ENCODE peak calls at places on chromosomes 1 and 21, in five cellular contexts. Z is K562, B is H1, G is GM12878, D is HepG2. T is an unnamed sample. For H3K4me1, the result is how much of the 10 kb centered on the place peaks cover.

GRCh38 chr1:180981596-180982387 is 40.9 kb downstream of the STX6 start:
- DNase-seq in Z (no peak), B (no peak), G (peak), D (no peak), T (no peak)

GRCh38 chr1:196660912-196661311 is 9.1 kb downstream of the CFH start:
- DNase-seq in Z (peak), B (no peak), G (no peak), D (no peak), T (peak)

GRCh38 chr1:171127481-171127880 is 36.8 kb downstream of the FMO3 start:
- DNase-seq in Z (no peak), B (no peak), G (no peak), D (no peak), T (no peak)

GRCh38 chr1:22886211-22886610 is 86.5 kb downstream of the LACTBL1 start:
- DNase-seq in Z (no peak), B (no peak), G (no peak), D (no peak), T (no peak)

GRCh38 chr1:204924013-204924759 is 53.5 kb downstream of the NFASC start:
- DNase-seq in Z (no peak), B (peak), G (no peak), D (peak), T (no peak)

GRCh38 chr1:167881786-167882185 is 32.1 kb downstream of the ADCY10 start:
- DNase-seq in Z (no peak), B (no peak), G (no peak), D (peak), T (no peak)

GRCh38 chr1:247110627-247111258 is 6.6 kb upstream of the ZNF669 start:
- DNase-seq in Z (peak), B (no peak), G (no peak), D (no peak), T (no peak)

GRCh38 chr1:196997428-196997827 is 20.1 kb downstream of the CFHR5 start:
- DNase-seq in Z (no peak), B (no peak), G (no peak), D (no peak), T (no peak)

GRCh38 chr21:36858320-36858957 is 108.0 kb downstream of the HLCS start:
- DNase-seq in Z (no peak), B (no peak), G (no peak), D (peak), T (no peak)

GRCh38 chr1:113653741-113654140 is 105.5 kb downstream of the PHTF1 start:
- DNase-seq in Z (no peak), B (no peak), G (no peak), D (no peak), T (no peak)

GRCh38 chr1:107057197-107058133 is 991 bp downstream of the PRMT6 start:
- DNase-seq in Z (peak), B (peak), G (no peak), D (peak), T (no peak)

GRCh38 chr1:51189421-51190073 is 46.5 kb upstream of the RNF11 start:
- DNase-seq in Z (peak), B (no peak), G (no peak), D (peak), T (peak)

GRCh38 chr1:234875953-234876814 is 252.5 kb downstream of the TOMM20 start:
- DNase-seq in Z (peak), B (no peak), G (no peak), D (peak), T (no peak)

GRCh38 chr21:36125513-36126121 is 9.3 kb upstream of the CBR3 start:
- DNase-seq in Z (peak), B (no peak), G (no peak), D (peak), T (no peak)

GRCh38 chr1:98399219-98399618 is 262.3 kb upstream of the SNX7 start:
- DNase-seq in Z (no peak), B (no peak), G (no peak), D (no peak), T (no peak)

GRCh38 chr1:163047951-163048659 is 21.1 kb upstream of the RGS4 start:
- DNase-seq in Z (no peak), B (no peak), G (no peak), D (no peak), T (no peak)

GRCh38 chr1:200179126-200179780 is 151.7 kb downstream of the NR5A2 start:
- DNase-seq in Z (no peak), B (no peak), G (no peak), D (no peak), T (no peak)

GRCh38 chr1:200181861-200182260 is 154.4 kb downstream of the NR5A2 start:
- DNase-seq in Z (no peak), B (no peak), G (no peak), D (no peak), T (no peak)

GRCh38 chr1:200182701-200183100 is 155.2 kb downstream of the NR5A2 start:
- DNase-seq in Z (no peak), B (no peak), G (no peak), D (no peak), T (no peak)

GRCh38 chr1:200179781-200180160 is 152.3 kb downstream of the NR5A2 start:
- DNase-seq in Z (no peak), B (no peak), G (no peak), D (no peak), T (no peak)

DNA sequence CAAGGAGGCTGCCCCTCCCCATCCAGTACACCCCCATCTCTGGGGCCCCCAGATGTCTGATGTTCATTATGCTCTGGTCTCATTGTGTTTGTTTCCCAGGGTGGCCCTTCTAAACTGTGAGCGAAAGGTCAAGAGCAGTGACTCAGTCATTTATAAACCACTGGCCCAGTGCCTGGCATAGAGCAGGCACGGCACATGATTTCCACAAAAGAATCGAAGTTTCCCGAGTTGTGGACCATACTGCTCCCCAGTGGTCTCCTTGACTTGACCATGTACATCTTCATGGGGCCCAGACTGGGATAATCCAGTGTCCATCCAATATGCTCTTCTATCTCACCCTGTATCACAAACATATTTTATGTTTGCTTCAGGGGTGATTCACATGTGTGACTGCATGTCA is 153.3 kb downstream of the NR5A2 start:
- DNase-seq in Z (no peak), B (no peak), G (no peak), D (no peak), T (peak)
- TF ChIP-seq ATF3 in Z (no peak), B (no peak), G (no peak), D (no peak), T (no peak)

DNA sequence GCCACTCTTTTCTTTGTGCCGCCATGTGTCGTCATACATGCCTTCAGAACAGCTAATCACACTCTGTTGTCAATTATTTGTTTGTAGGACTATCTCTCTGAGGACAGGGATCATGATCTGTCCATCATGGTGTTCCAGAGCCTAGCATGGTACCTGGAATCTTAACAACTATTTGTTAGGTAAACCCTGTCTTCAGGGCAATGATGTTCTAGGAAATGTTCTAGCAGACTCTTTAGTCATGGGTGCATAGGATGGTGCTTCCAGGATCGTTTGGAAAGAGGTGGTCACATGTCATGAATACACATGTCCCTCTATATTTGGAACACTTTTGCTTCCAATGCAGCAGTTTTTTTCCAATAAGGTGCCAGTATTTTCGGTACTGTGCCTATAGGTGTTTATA is 18.2 kb upstream of the KIAA0040 start:
- DNase-seq in Z (no peak), B (no peak), G (no peak), D (no peak), T (no peak)
- H3K4me1 ChIP-seq in Z (under half), B (under half), G (under half), D (under half), T (under half)

DNA sequence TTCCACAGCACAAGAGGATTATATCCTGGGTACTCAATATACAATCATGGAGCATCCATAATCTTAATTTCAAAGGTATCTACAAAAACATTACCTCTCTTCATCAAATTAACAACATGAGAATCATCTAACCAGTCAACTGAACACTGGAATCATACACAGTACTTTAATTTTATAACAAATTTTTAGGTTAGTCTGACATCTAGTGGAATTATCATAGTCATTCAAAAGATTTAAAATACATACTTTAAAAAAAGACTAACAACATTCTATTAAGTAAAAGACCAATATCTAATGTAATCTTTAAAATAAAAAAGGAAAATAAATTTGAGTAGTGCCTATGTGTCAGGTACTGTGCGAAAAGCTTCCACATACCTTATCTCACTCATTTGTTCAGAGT is 16.8 kb upstream of the SH3GLB1 start:
- DNase-seq in Z (no peak), B (no peak), G (no peak), D (no peak), T (no peak)
- TF ChIP-seq CTCF in Z (peak), B (no peak), G (no peak), D (no peak), T (no peak)

DNA sequence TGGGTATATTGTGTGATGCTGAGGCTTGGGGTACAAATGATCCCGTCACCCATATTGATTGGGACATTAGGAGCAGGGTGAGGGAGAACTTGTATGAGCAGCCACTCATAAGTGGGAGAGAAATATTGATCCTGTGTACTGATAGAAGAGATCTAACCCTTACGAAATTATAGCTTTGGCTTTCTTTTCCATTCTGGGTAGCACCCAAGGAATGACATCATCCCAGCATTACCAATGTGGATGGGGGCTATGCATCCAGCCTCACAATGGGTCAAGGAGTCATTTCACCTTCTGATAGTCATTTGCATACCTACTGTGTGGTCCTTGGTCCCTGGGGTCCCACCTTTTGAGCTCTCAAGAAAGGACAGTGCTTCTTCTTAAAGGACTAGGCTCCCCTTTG is 1.9 kb upstream of the NAV1 start:
- DNase-seq in Z (no peak), B (no peak), G (no peak), D (no peak), T (no peak)
- TF ChIP-seq ATF3 in Z (no peak), B (no peak), G (no peak), D (no peak), T (no peak)

DNA sequence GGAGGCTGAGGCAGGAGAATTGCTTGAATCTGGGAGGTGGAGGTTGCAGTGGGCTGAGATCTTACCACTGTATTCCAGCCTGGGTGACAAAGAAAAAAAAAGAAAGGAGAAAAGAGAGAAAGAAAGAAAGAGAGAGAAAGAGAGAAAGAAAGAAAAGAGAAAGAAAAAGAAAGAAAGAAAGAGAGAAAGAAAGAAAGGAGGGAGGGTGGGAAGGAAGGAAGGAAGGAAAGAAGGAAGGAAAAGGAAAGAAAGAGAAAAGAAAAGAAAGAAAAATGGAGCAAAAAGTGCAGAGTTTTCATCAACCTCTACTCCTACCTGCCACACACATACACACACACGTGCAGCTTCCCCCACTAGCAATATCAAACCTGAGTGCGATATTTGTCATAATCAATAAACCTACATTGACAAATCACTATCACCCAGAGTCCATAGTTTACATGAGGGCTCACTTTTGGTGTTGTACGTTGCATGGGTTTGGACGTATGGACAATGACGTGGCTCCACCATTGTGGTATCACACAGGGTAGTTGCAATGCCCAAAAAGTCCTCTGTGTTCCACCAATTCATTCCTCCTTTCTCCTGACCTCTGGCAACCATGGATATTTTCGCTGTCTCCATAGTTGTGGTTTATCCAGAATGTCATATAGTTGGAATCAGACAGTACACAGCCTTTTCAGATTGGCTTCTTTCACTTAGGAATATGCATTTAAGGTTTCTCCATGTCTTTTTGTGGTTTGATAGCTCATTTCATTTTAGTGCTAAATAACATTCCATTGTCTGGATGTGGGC is 36.5 kb downstream of the EVA1C start:
- DNase-seq in Z (no peak), B (no peak), G (no peak), D (no peak), T (no peak)
- H3K4me1 ChIP-seq in Z (under half), B (under half), G (under half), D (under half), T (under half)

GRCh38 chr1:25797939-25798338 is 2.1 kb upstream of the SELENON start:
- DNase-seq in Z (peak), B (no peak), G (no peak), D (peak), T (no peak)
- TF ChIP-seq CTCF in Z (peak), B (peak), G (peak), D (peak), T (peak)

DNA sequence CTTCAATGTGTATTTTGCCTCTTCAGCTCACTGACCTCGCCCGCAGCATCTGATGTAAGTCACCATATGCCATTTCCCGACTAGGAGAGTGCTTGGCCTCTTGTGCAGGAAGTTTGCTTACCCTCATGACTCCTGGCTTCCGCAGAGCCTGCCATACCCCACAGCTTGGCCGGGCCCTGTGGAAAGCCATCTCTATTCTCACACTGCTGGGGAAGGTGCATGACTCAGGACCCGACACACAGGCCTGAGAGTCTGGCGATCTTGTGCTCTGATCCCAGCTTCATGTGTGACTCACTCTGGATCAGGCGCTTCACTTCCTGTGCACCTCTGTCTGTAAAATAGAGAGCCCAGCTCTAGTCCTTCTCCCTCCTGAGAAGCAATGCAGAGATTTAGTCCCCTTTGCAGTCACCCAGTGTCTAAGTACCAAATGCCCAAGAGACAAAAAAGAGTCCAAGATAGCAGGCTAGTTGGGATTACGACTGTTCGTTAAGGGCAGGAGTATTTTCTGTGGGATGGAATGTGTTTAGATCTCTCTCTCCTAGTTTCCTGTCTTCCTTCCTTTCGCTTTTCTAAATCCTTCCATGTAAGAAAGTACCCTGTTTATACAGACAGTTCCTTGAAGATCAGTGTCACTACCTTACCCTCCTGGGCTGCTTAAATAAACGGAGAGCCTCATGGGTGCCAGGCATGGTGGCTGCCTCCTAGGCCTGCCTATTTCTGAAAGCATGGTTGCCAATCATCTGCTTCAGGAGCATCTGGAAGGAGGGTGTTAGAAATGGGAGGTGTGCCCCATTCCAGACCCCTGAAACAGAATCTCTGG is 62.8 kb upstream of the KIF26B start:
- DNase-seq in Z (peak), B (no peak), G (no peak), D (peak), T (peak)
- TF ChIP-seq ATF3 in Z (peak), B (no peak), G (no peak), D (no peak), T (no peak)

DNA sequence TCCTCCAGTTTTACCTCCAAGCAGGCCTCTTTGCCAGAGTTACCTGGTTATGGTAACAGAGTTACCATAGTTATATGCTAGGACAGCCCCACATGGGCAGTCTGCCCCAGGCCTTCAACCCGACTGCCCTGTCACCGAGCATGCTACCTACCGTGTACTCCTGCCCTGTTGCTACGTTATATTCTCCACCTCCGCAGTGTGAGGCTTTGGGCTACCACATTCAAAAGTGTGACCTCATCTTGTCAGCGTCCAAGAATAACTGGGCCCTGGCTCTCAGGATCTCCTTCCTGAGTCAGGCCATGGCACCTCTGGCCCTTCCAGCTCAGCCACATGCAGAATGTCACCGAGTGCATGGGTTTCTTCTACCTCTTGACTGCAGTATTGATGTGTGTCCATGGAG is 8.9 kb downstream of the MAPKAPK2 start:
- DNase-seq in Z (no peak), B (no peak), G (no peak), D (no peak), T (no peak)
- H3K4me1 ChIP-seq in Z (under half), B (under half), G (under half), D (half or more), T (under half)

GRCh38 chr1:85888961-85889360 is 180.7 kb upstream of the ZNHIT6 start:
- DNase-seq in Z (no peak), B (no peak), G (no peak), D (no peak), T (no peak)

DNA sequence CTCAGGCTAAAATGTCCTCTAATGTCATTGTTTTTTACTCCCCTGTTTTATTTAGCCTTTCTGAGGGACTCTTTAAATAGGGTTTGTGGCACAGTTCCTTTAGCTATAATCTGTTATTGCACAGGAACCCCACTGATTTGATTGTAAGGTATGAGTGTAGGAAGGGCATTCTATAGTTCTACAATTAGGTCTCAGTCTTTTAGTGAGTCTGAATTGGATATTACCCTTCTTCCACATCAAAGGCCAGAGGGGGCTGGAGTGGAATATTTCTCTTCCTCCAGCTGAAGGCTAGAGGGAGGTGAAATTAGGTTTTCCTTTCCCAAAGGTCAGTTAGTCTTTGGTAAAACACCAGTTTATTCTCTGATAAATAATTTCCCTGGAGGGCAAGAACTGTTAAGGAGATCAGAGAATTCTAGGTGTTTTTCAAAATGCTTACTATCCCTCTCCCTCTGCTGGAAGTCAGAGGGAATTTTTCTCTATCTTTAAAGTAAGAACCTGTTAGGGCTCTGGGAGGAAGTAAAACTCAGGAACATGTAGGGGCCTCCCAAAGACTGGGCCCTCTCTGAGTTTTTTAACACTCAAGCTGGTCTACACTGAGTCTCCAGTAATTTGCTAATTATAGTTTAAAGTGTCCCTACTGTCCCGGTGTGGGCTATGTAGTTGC is 176.3 kb upstream of the ZNHIT6 start:
- DNase-seq in Z (no peak), B (no peak), G (no peak), D (peak), T (no peak)
- TF ChIP-seq CTCF in Z (no peak), B (peak), G (no peak), D (peak), T (peak)

GRCh38 chr1:175826705-175827104 is 83.3 kb upstream of the TNR start:
- DNase-seq in Z (no peak), B (no peak), G (no peak), D (no peak), T (no peak)

GRCh38 chr1:175822575-175822974 is 79.2 kb upstream of the TNR start:
- DNase-seq in Z (no peak), B (no peak), G (no peak), D (no peak), T (no peak)

GRCh38 chr1:175823401-175823800 is 80.0 kb upstream of the TNR start:
- DNase-seq in Z (no peak), B (no peak), G (no peak), D (no peak), T (no peak)

GRCh38 chr1:175820456-175820855 is 77.1 kb upstream of the TNR start:
- DNase-seq in Z (no peak), B (no peak), G (no peak), D (no peak), T (no peak)

DNA sequence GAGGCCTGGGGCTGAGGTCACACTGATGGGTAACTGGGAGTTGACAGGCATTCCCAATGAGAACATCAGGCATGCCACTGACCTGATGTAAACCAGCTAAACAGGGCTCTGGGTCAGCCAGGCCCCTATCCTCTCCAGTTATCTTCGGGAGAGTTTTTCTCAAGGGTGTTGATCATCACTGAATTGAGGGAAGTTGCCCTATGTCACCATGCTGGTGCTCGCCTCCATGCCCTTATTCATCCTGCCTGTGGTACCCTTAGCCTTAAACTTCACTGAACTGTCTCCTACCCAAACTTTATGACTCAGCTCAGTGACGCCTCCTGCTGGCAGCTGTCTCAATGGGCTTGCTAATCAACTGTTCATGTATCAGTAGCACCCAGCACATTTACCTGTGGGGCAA is 80.7 kb upstream of the TNR start:
- DNase-seq in Z (peak), B (peak), G (no peak), D (no peak), T (no peak)
- TF ChIP-seq ATF3 in Z (no peak), B (no peak), G (no peak), D (no peak), T (no peak)